ENCODE peak calls at places on chromosomes 3 and 15, in ten cellular contexts. One of them, this sample, is unnamed. For H3K4me1, the result is how much of the 10 kb centered on the place peaks cover.

GRCh38 chr3:63193647-63194046 is 84.5 kb upstream of the SYNPR start:
- DNase-seq in cardiac muscle cell: peak
- DNase-seq in psoas muscle: no peak
- DNase-seq in testis: no peak
- DNase-seq in mammary epithelial cell: peak
- DNase-seq in body of pancreas: no peak
- DNase-seq in right lobe of liver: no peak
- DNase-seq in heart left ventricle: no peak
- DNase-seq in neural progenitor cell: peak
- DNase-seq in ovary: no peak
- DNase-seq in this sample: peak

GRCh38 chr3:77159182-77159581 is 119.3 kb downstream of the ROBO2 start:
- DNase-seq in cardiac muscle cell: no peak
- DNase-seq in psoas muscle: no peak
- DNase-seq in testis: no peak
- DNase-seq in mammary epithelial cell: no peak
- DNase-seq in body of pancreas: no peak
- DNase-seq in right lobe of liver: no peak
- DNase-seq in heart left ventricle: no peak
- DNase-seq in neural progenitor cell: no peak
- DNase-seq in ovary: no peak
- DNase-seq in this sample: no peak

GRCh38 chr15:96625251-96625650 is 294.8 kb downstream of the NR2F2 start:
- DNase-seq in cardiac muscle cell: no peak
- DNase-seq in psoas muscle: no peak
- DNase-seq in testis: no peak
- DNase-seq in mammary epithelial cell: no peak
- DNase-seq in body of pancreas: no peak
- DNase-seq in right lobe of liver: no peak
- DNase-seq in heart left ventricle: no peak
- DNase-seq in neural progenitor cell: no peak
- DNase-seq in ovary: no peak
- DNase-seq in this sample: no peak

GRCh38 chr3:50805321-50805720 is 130.6 kb downstream of the DOCK3 start:
- DNase-seq in cardiac muscle cell: no peak
- DNase-seq in psoas muscle: no peak
- DNase-seq in testis: no peak
- DNase-seq in mammary epithelial cell: no peak
- DNase-seq in body of pancreas: no peak
- DNase-seq in right lobe of liver: no peak
- DNase-seq in heart left ventricle: no peak
- DNase-seq in neural progenitor cell: no peak
- DNase-seq in ovary: no peak
- DNase-seq in this sample: no peak

GRCh38 chr3:141386611-141387110 is 18.4 kb downstream of the ZBTB38 start:
- DNase-seq in cardiac muscle cell: no peak
- DNase-seq in psoas muscle: no peak
- DNase-seq in testis: no peak
- DNase-seq in mammary epithelial cell: no peak
- DNase-seq in body of pancreas: no peak
- DNase-seq in right lobe of liver: no peak
- DNase-seq in heart left ventricle: no peak
- DNase-seq in neural progenitor cell: no peak
- DNase-seq in ovary: no peak
- DNase-seq in this sample: no peak

GRCh38 chr3:155441026-155441425 is 147.5 kb upstream of the STRIT1 start:
- DNase-seq in cardiac muscle cell: no peak
- DNase-seq in psoas muscle: no peak
- DNase-seq in testis: no peak
- DNase-seq in mammary epithelial cell: no peak
- DNase-seq in body of pancreas: no peak
- DNase-seq in right lobe of liver: no peak
- DNase-seq in heart left ventricle: no peak
- DNase-seq in neural progenitor cell: no peak
- DNase-seq in ovary: no peak
- DNase-seq in this sample: no peak

GRCh38 chr3:14989943-14990753 is 42.8 kb downstream of the NR2C2 start:
- DNase-seq in cardiac muscle cell: peak
- DNase-seq in psoas muscle: no peak
- DNase-seq in testis: no peak
- DNase-seq in mammary epithelial cell: peak
- DNase-seq in body of pancreas: no peak
- DNase-seq in right lobe of liver: peak
- DNase-seq in heart left ventricle: no peak
- DNase-seq in neural progenitor cell: peak
- DNase-seq in ovary: no peak
- DNase-seq in this sample: no peak

GRCh38 chr15:57510647-57511046 is 81.1 kb upstream of the MYZAP start:
- DNase-seq in cardiac muscle cell: no peak
- DNase-seq in psoas muscle: no peak
- DNase-seq in testis: no peak
- DNase-seq in mammary epithelial cell: no peak
- DNase-seq in body of pancreas: peak
- DNase-seq in right lobe of liver: no peak
- DNase-seq in heart left ventricle: peak
- DNase-seq in neural progenitor cell: no peak
- DNase-seq in ovary: no peak
- DNase-seq in this sample: no peak

GRCh38 chr3:94429517-94429916 is 366.7 kb downstream of the NSUN3 start:
- DNase-seq in cardiac muscle cell: no peak
- DNase-seq in psoas muscle: no peak
- DNase-seq in testis: no peak
- DNase-seq in mammary epithelial cell: peak
- DNase-seq in body of pancreas: no peak
- DNase-seq in right lobe of liver: no peak
- DNase-seq in heart left ventricle: no peak
- DNase-seq in neural progenitor cell: no peak
- DNase-seq in ovary: no peak
- DNase-seq in this sample: no peak

GRCh38 chr3:181464033-181464694 is 247.6 kb upstream of the SOX2 start:
- DNase-seq in cardiac muscle cell: no peak
- DNase-seq in psoas muscle: no peak
- DNase-seq in testis: no peak
- DNase-seq in mammary epithelial cell: no peak
- DNase-seq in body of pancreas: no peak
- DNase-seq in right lobe of liver: no peak
- DNase-seq in heart left ventricle: no peak
- DNase-seq in neural progenitor cell: no peak
- DNase-seq in ovary: no peak
- DNase-seq in this sample: no peak

GRCh38 chr3:67375961-67376360 is 278.5 kb downstream of the SUCLG2 start:
- DNase-seq in cardiac muscle cell: no peak
- DNase-seq in psoas muscle: no peak
- DNase-seq in testis: no peak
- DNase-seq in mammary epithelial cell: no peak
- DNase-seq in body of pancreas: no peak
- DNase-seq in right lobe of liver: no peak
- DNase-seq in heart left ventricle: no peak
- DNase-seq in neural progenitor cell: no peak
- DNase-seq in ovary: no peak
- DNase-seq in this sample: no peak

GRCh38 chr3:123246846-123247245 is 45.1 kb downstream of the SEC22A start:
- DNase-seq in cardiac muscle cell: no peak
- DNase-seq in psoas muscle: no peak
- DNase-seq in testis: peak
- DNase-seq in mammary epithelial cell: no peak
- DNase-seq in body of pancreas: no peak
- DNase-seq in right lobe of liver: peak
- DNase-seq in heart left ventricle: no peak
- DNase-seq in neural progenitor cell: no peak
- DNase-seq in ovary: no peak
- DNase-seq in this sample: no peak

GRCh38 chr3:119349353-119349752 is 55.2 kb downstream of the ARHGAP31 start:
- DNase-seq in cardiac muscle cell: no peak
- DNase-seq in psoas muscle: no peak
- DNase-seq in testis: no peak
- DNase-seq in mammary epithelial cell: no peak
- DNase-seq in body of pancreas: no peak
- DNase-seq in right lobe of liver: no peak
- DNase-seq in heart left ventricle: no peak
- DNase-seq in neural progenitor cell: peak
- DNase-seq in ovary: no peak
- DNase-seq in this sample: no peak

GRCh38 chr3:197809356-197810020 is 18.4 kb downstream of the LRCH3 start:
- DNase-seq in cardiac muscle cell: no peak
- DNase-seq in psoas muscle: no peak
- DNase-seq in testis: no peak
- DNase-seq in mammary epithelial cell: no peak
- DNase-seq in body of pancreas: no peak
- DNase-seq in right lobe of liver: no peak
- DNase-seq in heart left ventricle: no peak
- DNase-seq in neural progenitor cell: no peak
- DNase-seq in ovary: no peak
- DNase-seq in this sample: no peak

DNA sequence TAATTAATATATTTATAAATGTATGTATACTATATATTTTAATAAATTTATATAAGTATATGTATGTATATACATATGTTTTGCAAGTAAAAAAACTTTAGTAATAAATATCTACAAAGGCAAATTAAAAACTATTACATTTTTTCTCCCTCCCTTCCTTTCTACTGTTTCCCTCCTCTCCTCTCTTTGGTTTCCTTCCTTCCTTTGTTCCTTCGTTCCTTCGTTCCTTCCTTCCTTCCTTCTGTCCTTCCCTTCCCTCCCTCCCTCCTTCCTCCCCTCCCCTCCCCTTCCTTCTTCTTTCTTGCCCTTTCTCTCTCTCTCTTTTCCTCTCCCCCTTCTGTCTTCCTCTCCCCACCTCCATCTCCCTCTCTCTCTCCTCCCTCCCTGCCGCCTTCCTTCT is 423.6 kb downstream of the LPP start:
- DNase-seq in cardiac muscle cell: no peak
- DNase-seq in psoas muscle: no peak
- DNase-seq in testis: no peak
- DNase-seq in mammary epithelial cell: no peak
- DNase-seq in body of pancreas: no peak
- DNase-seq in right lobe of liver: no peak
- DNase-seq in heart left ventricle: no peak
- DNase-seq in neural progenitor cell: no peak
- DNase-seq in ovary: no peak
- DNase-seq in this sample: no peak
- H3K4me1 ChIP-seq in cardiac muscle cell: under half
- H3K4me1 ChIP-seq in psoas muscle: under half
- H3K4me1 ChIP-seq in testis: under half
- H3K4me1 ChIP-seq in mammary epithelial cell: under half
- H3K4me1 ChIP-seq in body of pancreas: under half
- H3K4me1 ChIP-seq in right lobe of liver: under half
- H3K4me1 ChIP-seq in heart left ventricle: under half
- H3K4me1 ChIP-seq in neural progenitor cell: under half
- H3K4me1 ChIP-seq in ovary: under half
- H3K4me1 ChIP-seq in this sample: under half

GRCh38 chr3:98817546-98817945 is 54.4 kb downstream of the ST3GAL6 start:
- DNase-seq in cardiac muscle cell: peak
- DNase-seq in psoas muscle: no peak
- DNase-seq in testis: no peak
- DNase-seq in mammary epithelial cell: no peak
- DNase-seq in body of pancreas: no peak
- DNase-seq in right lobe of liver: no peak
- DNase-seq in heart left ventricle: no peak
- DNase-seq in neural progenitor cell: peak
- DNase-seq in ovary: no peak
- DNase-seq in this sample: no peak
- TF ChIP-seq CTCF in cardiac muscle cell: peak
- TF ChIP-seq CTCF in psoas muscle: peak
- TF ChIP-seq CTCF in testis: peak
- TF ChIP-seq CTCF in mammary epithelial cell: peak
- TF ChIP-seq CTCF in body of pancreas: peak
- TF ChIP-seq CTCF in right lobe of liver: peak
- TF ChIP-seq CTCF in heart left ventricle: peak
- TF ChIP-seq CTCF in neural progenitor cell: peak
- TF ChIP-seq CTCF in ovary: peak
- TF ChIP-seq CTCF in this sample: peak

DNA sequence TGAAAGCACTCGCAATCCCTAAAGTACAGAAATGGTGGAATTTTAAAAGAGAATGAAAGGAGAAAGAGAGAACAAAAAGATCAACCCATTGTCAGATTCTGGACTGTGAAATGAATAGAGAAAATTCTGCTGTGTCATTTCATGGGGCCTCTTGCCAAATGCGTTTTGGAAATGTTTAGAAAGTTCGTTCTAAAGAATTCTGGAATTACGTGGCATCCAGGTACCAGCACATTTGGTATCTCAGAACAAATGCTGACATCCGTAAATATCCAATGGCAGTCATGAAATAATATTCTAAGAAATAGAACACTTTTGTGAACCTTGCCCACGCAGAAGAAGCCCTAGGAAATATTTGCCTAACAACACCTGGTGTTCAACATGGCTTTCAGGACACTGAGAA is 219.2 kb downstream of the P3H2 start:
- DNase-seq in cardiac muscle cell: no peak
- DNase-seq in psoas muscle: no peak
- DNase-seq in testis: no peak
- DNase-seq in mammary epithelial cell: no peak
- DNase-seq in body of pancreas: no peak
- DNase-seq in right lobe of liver: no peak
- DNase-seq in heart left ventricle: no peak
- DNase-seq in neural progenitor cell: no peak
- DNase-seq in ovary: no peak
- DNase-seq in this sample: no peak
- H3K4me1 ChIP-seq in cardiac muscle cell: under half
- H3K4me1 ChIP-seq in psoas muscle: under half
- H3K4me1 ChIP-seq in testis: under half
- H3K4me1 ChIP-seq in mammary epithelial cell: under half
- H3K4me1 ChIP-seq in body of pancreas: under half
- H3K4me1 ChIP-seq in right lobe of liver: under half
- H3K4me1 ChIP-seq in heart left ventricle: under half
- H3K4me1 ChIP-seq in neural progenitor cell: under half
- H3K4me1 ChIP-seq in ovary: under half
- H3K4me1 ChIP-seq in this sample: under half

GRCh38 chr15:31367730-31368344 is 41.2 kb downstream of the KLF13 start:
- DNase-seq in cardiac muscle cell: no peak
- DNase-seq in psoas muscle: peak
- DNase-seq in testis: no peak
- DNase-seq in mammary epithelial cell: no peak
- DNase-seq in body of pancreas: no peak
- DNase-seq in right lobe of liver: no peak
- DNase-seq in heart left ventricle: no peak
- DNase-seq in neural progenitor cell: no peak
- DNase-seq in ovary: no peak
- DNase-seq in this sample: peak

GRCh38 chr15:31365655-31366127 is 39.1 kb downstream of the KLF13 start:
- DNase-seq in cardiac muscle cell: peak
- DNase-seq in psoas muscle: peak
- DNase-seq in testis: peak
- DNase-seq in mammary epithelial cell: peak
- DNase-seq in body of pancreas: peak
- DNase-seq in right lobe of liver: peak
- DNase-seq in heart left ventricle: peak
- DNase-seq in neural progenitor cell: peak
- DNase-seq in ovary: peak
- DNase-seq in this sample: peak

GRCh38 chr15:31367021-31367729 is 40.5 kb downstream of the KLF13 start:
- DNase-seq in cardiac muscle cell: no peak
- DNase-seq in psoas muscle: peak
- DNase-seq in testis: no peak
- DNase-seq in mammary epithelial cell: no peak
- DNase-seq in body of pancreas: no peak
- DNase-seq in right lobe of liver: no peak
- DNase-seq in heart left ventricle: no peak
- DNase-seq in neural progenitor cell: no peak
- DNase-seq in ovary: no peak
- DNase-seq in this sample: no peak

GRCh38 chr15:31365032-31365654 is 38.5 kb downstream of the KLF13 start:
- DNase-seq in cardiac muscle cell: no peak
- DNase-seq in psoas muscle: peak
- DNase-seq in testis: no peak
- DNase-seq in mammary epithelial cell: no peak
- DNase-seq in body of pancreas: no peak
- DNase-seq in right lobe of liver: no peak
- DNase-seq in heart left ventricle: no peak
- DNase-seq in neural progenitor cell: no peak
- DNase-seq in ovary: no peak
- DNase-seq in this sample: no peak

GRCh38 chr15:31366169-31366734 is 39.6 kb downstream of the KLF13 start:
- DNase-seq in cardiac muscle cell: no peak
- DNase-seq in psoas muscle: peak
- DNase-seq in testis: peak
- DNase-seq in mammary epithelial cell: peak
- DNase-seq in body of pancreas: peak
- DNase-seq in right lobe of liver: no peak
- DNase-seq in heart left ventricle: peak
- DNase-seq in neural progenitor cell: no peak
- DNase-seq in ovary: peak
- DNase-seq in this sample: no peak
- TF ChIP-seq CTCF in cardiac muscle cell: peak
- TF ChIP-seq CTCF in psoas muscle: peak
- TF ChIP-seq CTCF in testis: peak
- TF ChIP-seq CTCF in mammary epithelial cell: peak
- TF ChIP-seq CTCF in body of pancreas: peak
- TF ChIP-seq CTCF in right lobe of liver: peak
- TF ChIP-seq CTCF in heart left ventricle: no peak
- TF ChIP-seq CTCF in neural progenitor cell: no peak
- TF ChIP-seq CTCF in ovary: peak
- TF ChIP-seq CTCF in this sample: no peak